ENCODE peak calls at places on chromosomes 16 and 17, in five cellular contexts. N is GM23338, X is lung, E is stomach, U is A549. Q is an unnamed sample.

GRCh38 chr17:80891096-80892018 is 100.3 kb upstream of the CHMP6 start:
- DNase-seq in N (no peak), X (no peak), E (peak), U (peak), Q (peak)

GRCh38 chr16:87062569-87063442 is 254.4 kb downstream of the C16orf95 start:
- DNase-seq in N (peak), X (peak), E (peak), U (peak), Q (peak)

GRCh38 chr16:25828510-25828909 is 136.8 kb downstream of the HS3ST4 start:
- DNase-seq in N (no peak), X (no peak), E (no peak), U (no peak), Q (no peak)

GRCh38 chr16:85220125-85220839 is 108.0 kb upstream of the CIBAR2 start:
- DNase-seq in N (no peak), X (peak), E (peak), U (no peak), Q (no peak)

GRCh38 chr16:54193656-54194007 is 93.0 kb downstream of the IRX3 start:
- DNase-seq in N (peak), X (peak), E (peak), U (peak), Q (no peak)

GRCh38 chr17:44707755-44708400 is 587 bp upstream of the DBF4B start:
- DNase-seq in N (no peak), X (no peak), E (no peak), U (no peak), Q (no peak)

GRCh38 chr17:60293580-60294335 is 98.2 kb downstream of the USP32 start:
- DNase-seq in N (no peak), X (no peak), E (no peak), U (no peak), Q (no peak)

GRCh38 chr16:10949424-10949970 is 5.1 kb downstream of the CLEC16A start:
- DNase-seq in N (peak), X (no peak), E (no peak), U (no peak), Q (peak)

GRCh38 chr16:68366062-68366461 is 55.2 kb downstream of the PRMT7 start:
- DNase-seq in N (no peak), X (no peak), E (no peak), U (no peak), Q (no peak)

GRCh38 chr16:67000384-67001158 is 12.2 kb downstream of the CES4A start:
- DNase-seq in N (peak), X (peak), E (peak), U (peak), Q (peak)

GRCh38 chr16:75288181-75288580 is 36.8 kb upstream of the BCAR1 start:
- DNase-seq in N (no peak), X (no peak), E (no peak), U (no peak), Q (no peak)

GRCh38 chr16:4517812-4518211 is 20.8 kb downstream of the CDIP1 start:
- DNase-seq in N (peak), X (no peak), E (no peak), U (peak), Q (no peak)

GRCh38 chr16:54459509-54460235 is 173.1 kb upstream of the IRX3 start:
- DNase-seq in N (no peak), X (no peak), E (no peak), U (no peak), Q (no peak)

GRCh38 chr17:6677946-6678345 is 26.4 kb downstream of the C17orf100 start:
- DNase-seq in N (no peak), X (no peak), E (no peak), U (no peak), Q (no peak)

GRCh38 chr17:307295-307691 is 45.3 kb downstream of the RPH3AL start:
- DNase-seq in N (no peak), X (no peak), E (no peak), U (no peak), Q (no peak)
- H3K27ac ChIP-seq in N (no peak), X (no peak), E (peak), U (no peak), Q (no peak)

GRCh38 chr17:40112191-40112590 is 9.6 kb upstream of the MSL1 start:
- DNase-seq in N (no peak), X (no peak), E (no peak), U (no peak), Q (no peak)
- H3K27ac ChIP-seq in N (no peak), X (peak), E (peak), U (peak), Q (peak)

DNA sequence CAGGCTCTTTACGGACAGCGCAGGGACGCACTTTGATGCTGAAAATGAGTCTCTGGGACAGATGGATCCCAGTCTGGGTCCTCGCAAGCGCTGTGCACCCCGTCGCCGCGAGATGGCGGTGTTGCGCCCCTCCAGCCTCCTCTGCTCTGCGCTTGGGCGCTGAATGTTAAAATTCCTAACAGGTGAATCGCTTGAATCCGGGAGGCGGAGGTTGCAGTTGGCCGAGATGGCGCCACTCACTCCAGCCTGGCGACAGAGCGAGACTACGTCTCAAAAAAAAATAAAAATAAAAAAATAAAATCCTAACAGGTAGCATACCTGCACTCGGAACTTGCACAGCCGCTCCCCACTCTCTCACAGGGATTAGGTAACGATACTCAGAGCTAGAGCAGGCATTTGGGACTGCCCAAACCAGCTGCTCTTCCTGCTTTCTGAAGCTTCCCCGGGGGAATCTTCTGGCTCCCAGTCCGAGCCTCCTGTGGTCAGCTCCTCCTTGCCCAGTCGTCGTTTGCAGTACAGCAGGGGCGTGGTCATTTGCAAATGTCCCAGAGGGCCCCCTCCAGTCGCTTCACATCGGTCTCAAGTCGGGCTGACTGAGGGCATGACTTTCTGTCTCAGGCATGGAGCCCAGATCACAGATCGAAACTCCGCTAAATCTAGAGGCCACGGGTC is 26.2 kb upstream of the OSGIN1 start:
- DNase-seq in N (peak), X (peak), E (peak), U (peak), Q (peak)
- H3K27ac ChIP-seq in N (peak), X (no peak), E (peak), U (peak), Q (no peak)

DNA sequence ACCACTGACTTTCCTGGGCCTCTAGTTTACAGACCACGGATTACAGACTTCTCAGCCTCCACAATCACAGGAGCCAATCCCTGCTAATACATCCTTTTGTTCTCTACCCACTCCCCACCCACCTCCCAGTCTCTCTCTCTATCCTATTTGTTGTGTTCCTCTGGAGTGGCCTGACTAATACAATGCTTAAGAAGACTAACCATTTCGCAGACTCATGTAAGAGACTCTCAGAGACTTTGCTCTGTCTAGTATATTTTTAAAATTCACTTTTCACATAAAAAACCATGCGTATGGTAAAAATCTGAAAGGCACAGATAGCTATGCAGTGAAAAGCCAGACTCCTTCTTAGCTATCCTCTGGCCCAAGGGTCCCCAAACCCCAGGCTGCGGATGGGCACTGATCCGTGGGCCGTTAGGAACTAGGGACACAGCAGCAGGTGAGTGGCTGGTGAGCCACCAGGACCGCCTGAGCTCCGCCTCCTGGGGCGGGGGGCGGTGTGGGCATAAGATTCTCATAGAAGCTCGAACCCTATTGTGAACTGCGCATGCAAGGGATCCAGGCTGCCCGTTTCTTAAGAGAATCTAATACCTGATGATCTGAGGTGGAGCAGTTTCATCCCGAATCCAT is 7.6 kb downstream of the PIK3R6 start:
- DNase-seq in N (no peak), X (no peak), E (no peak), U (no peak), Q (no peak)
- H3K27ac ChIP-seq in N (no peak), X (no peak), E (no peak), U (no peak), Q (no peak)

GRCh38 chr16:88780100-88781062 is 4.6 kb downstream of the PIEZO1 start:
- DNase-seq in N (no peak), X (no peak), E (no peak), U (no peak), Q (no peak)
- H3K27ac ChIP-seq in N (no peak), X (no peak), E (peak), U (peak), Q (peak)

GRCh38 chr17:57442914-57443571 is 186.7 kb downstream of the MSI2 start:
- DNase-seq in N (no peak), X (no peak), E (peak), U (no peak), Q (peak)
- H3K27ac ChIP-seq in N (no peak), X (peak), E (peak), U (peak), Q (no peak)